ENCODE peak calls at places on chromosome 10, in nine cellular contexts. Z is fibroblast of mammary gland; U is stimulated activated CD4-positive, alpha-beta T cell treated with anti-CD3 and anti-CD28 coated beads, Interleukin-4, amount 100 ng/mL, for 1 hour; D is stimulated activated CD8-positive, alpha-beta memory T cell treated with anti-CD3 and anti-CD28 coated beads, Interleukin-4, amount 100 ng/mL, for 4 hours; G is OCI-M1; O is foreskin fibroblast; J is activated T-cell treated with anti-CD3 and anti-CD28 coated beads for 48 hours; Q is MM.1S; E is PC-3. K is an unnamed sample.

GRCh38 chr10:29120216-29120615 is 168.7 kb upstream of the LYZL1 start:
- DNase-seq in O (peak; percentile 33), U (no peak), J (no peak), Q (no peak), E (peak; percentile 81), G (no peak), D (no peak), Z (peak; percentile 63), K (peak; percentile 89)

GRCh38 chr10:112343056-112343806 is 30.7 kb upstream of the ACSL5 start:
- DNase-seq in U (no peak), Z (no peak), J (no peak), D (no peak), E (no peak), O (no peak), Q (no peak), G (peak; percentile 20), K (no peak)

GRCh38 chr10:69936091-69936490 is 116.6 kb upstream of the MACROH2A2 start:
- DNase-seq in G (peak; percentile 4), E (no peak), J (no peak), U (no peak), Z (no peak), Q (peak; percentile 35), O (no peak), D (no peak), K (no peak)

GRCh38 chr10:12382157-12382548 is 32.8 kb downstream of the CAMK1D start:
- DNase-seq in U (no peak), E (no peak), O (no peak), Z (no peak), Q (no peak), G (no peak), J (no peak), D (no peak), K (no peak)

GRCh38 chr10:104327745-104328635 is 10.3 kb downstream of the ITPRIP start:
- DNase-seq in G (no peak), U (no peak), D (no peak), Q (no peak), E (peak; percentile 80), O (peak; percentile 90), J (no peak), Z (peak; percentile 90), K (peak; percentile 89)

GRCh38 chr10:88838766-88839165 is 12.9 kb downstream of the ANKRD22 start:
- DNase-seq in Z (no peak), Q (no peak), G (no peak), E (no peak), J (no peak), D (no peak), O (no peak), U (no peak), K (no peak)

GRCh38 chr10:73920084-73920483 is 9.2 kb downstream of the PLAU start:
- DNase-seq in U (no peak), D (no peak), Q (peak; percentile 61), Z (peak; percentile 42), G (peak; percentile 79), J (no peak), O (peak; percentile 60), E (peak; percentile 67), K (no peak)

GRCh38 chr10:132065491-132066105 is at the start of gene JAKMIP3:
- DNase-seq in G (no peak), Q (no peak), D (no peak), Z (peak; percentile 87), O (peak; percentile 90), J (no peak), E (peak; percentile 87), U (no peak), K (peak; percentile 96)

GRCh38 chr10:70343712-70344111 is 38.7 kb downstream of the LRRC20 start:
- DNase-seq in D (no peak), O (peak; percentile 49), Z (peak; percentile 22), G (no peak), U (no peak), J (no peak), E (no peak), Q (no peak), K (no peak)

GRCh38 chr10:126580873-126581647 is 89.4 kb downstream of the C10orf90 start:
- DNase-seq in U (no peak), G (no peak), Q (no peak), E (peak; percentile 6), O (no peak), Z (no peak), D (no peak), J (no peak), K (no peak)

GRCh38 chr10:72073677-72074412 is 14.5 kb downstream of the SPOCK2 start:
- DNase-seq in Q (no peak), O (no peak), G (no peak), E (no peak), J (no peak), U (no peak), Z (no peak), D (no peak), K (no peak)

GRCh38 chr10:97611473-97611872 is 21.8 kb downstream of the MORN4 start:
- DNase-seq in D (no peak), Q (no peak), E (no peak), G (no peak), Z (no peak), O (no peak), U (no peak), J (no peak), K (no peak)